ENCODE peak calls at places on chromosome 10, in eight cellular contexts. G is HCT116, V is HL-60, C is AG10803, Y is pancreas, J is mammary epithelial cell, T is lung, Z is adrenal gland. E is an unnamed sample.

GRCh38 chr10:48636231-48636630 is 31.4 kb upstream of the ARHGAP22 start:
- DNase-seq in Z (no peak), Y (no peak), G (no peak), T (no peak), V (no peak), C (no peak), J (no peak), E (no peak)

GRCh38 chr10:132939378-132939955 is 2.9 kb downstream of the CFAP46 start:
- DNase-seq in J (no peak), Z (no peak), G (no peak), V (no peak), C (no peak), T (no peak), Y (no peak), E (no peak)

GRCh38 chr10:74079914-74080590 is 70.6 kb downstream of the AP3M1 start:
- DNase-seq in J (peak), V (no peak), Y (no peak), T (no peak), G (peak), C (no peak), Z (no peak), E (no peak)

GRCh38 chr10:33661580-33662269 is 327.3 kb upstream of the NRP1 start:
- DNase-seq in T (peak), J (peak), Z (peak), G (no peak), V (peak), C (peak), Y (peak), E (peak)

GRCh38 chr10:132300582-132300981 is 7.2 kb downstream of the STK32C start:
- DNase-seq in Y (no peak), G (no peak), T (no peak), C (no peak), Z (no peak), J (no peak), V (no peak), E (no peak)

GRCh38 chr10:12543589-12543988 is 194.2 kb downstream of the CAMK1D start:
- DNase-seq in C (no peak), Y (no peak), G (no peak), Z (no peak), T (no peak), J (no peak), V (no peak), E (no peak)

GRCh38 chr10:93826355-93826754 is 67.4 kb upstream of the SLC35G1 start:
- DNase-seq in G (no peak), C (peak), V (no peak), Z (no peak), Y (no peak), T (no peak), J (no peak), E (peak)

GRCh38 chr10:26217396-26218105 is 977 bp downstream of the GAD2 start:
- DNase-seq in G (no peak), V (no peak), Y (no peak), C (no peak), T (no peak), Z (no peak), J (no peak), E (no peak)

GRCh38 chr10:104895541-104895940 is 254.5 kb downstream of the SORCS3 start:
- DNase-seq in C (no peak), T (no peak), G (no peak), J (no peak), V (no peak), Z (no peak), Y (no peak), E (no peak)

GRCh38 chr10:110399163-110400094 is 94.7 kb upstream of the SMNDC1 start:
- DNase-seq in G (peak), V (no peak), J (peak), C (peak), Z (peak), Y (peak), T (peak), E (peak)

GRCh38 chr10:35578608-35578956 is 26.6 kb upstream of the GJD4 start:
- DNase-seq in V (no peak), C (no peak), J (no peak), G (no peak), Z (no peak), T (no peak), Y (no peak), E (no peak)

GRCh38 chr10:70893227-70894006 is 5.1 kb upstream of the PCBD1 start:
- DNase-seq in J (no peak), C (no peak), T (no peak), Y (no peak), G (no peak), V (no peak), Z (no peak), E (no peak)

GRCh38 chr10:127343831-127344230 is 147.4 kb upstream of the INSYN2A start:
- DNase-seq in C (peak), Z (no peak), T (no peak), V (no peak), Y (no peak), J (no peak), G (no peak), E (no peak)

GRCh38 chr10:132984008-132984295 is 41.6 kb upstream of the CFAP46 start:
- DNase-seq in T (no peak), G (no peak), Y (no peak), C (no peak), J (no peak), V (no peak), Z (no peak), E (no peak)

GRCh38 chr10:3754727-3755439 is 30.1 kb downstream of the KLF6 start:
- DNase-seq in T (no peak), C (peak), Y (no peak), G (peak), V (no peak), J (peak), Z (peak), E (no peak)

GRCh38 chr10:16717617-16718395 is 99.4 kb downstream of the RSU1 start:
- DNase-seq in J (no peak), V (peak), Y (no peak), Z (no peak), G (no peak), T (no peak), C (peak), E (peak)

GRCh38 chr10:71737356-71738172 is 18.0 kb upstream of the C10orf105 start:
- DNase-seq in J (no peak), T (no peak), Y (no peak), C (peak), G (no peak), Z (no peak), V (no peak), E (no peak)

GRCh38 chr10:133523631-133524203 is 3.4 kb upstream of the CYP2E1 start:
- DNase-seq in C (no peak), J (peak), Y (no peak), V (no peak), Z (no peak), T (no peak), G (peak), E (no peak)

GRCh38 chr10:132162590-132163277 is 24.0 kb upstream of the DPYSL4 start:
- DNase-seq in G (no peak), V (no peak), C (no peak), Z (no peak), J (no peak), T (no peak), Y (no peak), E (no peak)

GRCh38 chr10:90245623-90246022 is 544.2 kb downstream of the KIF20B start:
- DNase-seq in C (no peak), V (no peak), G (no peak), Z (no peak), J (no peak), Y (no peak), T (no peak), E (no peak)

GRCh38 chr10:94299417-94299816 is 63.3 kb downstream of the NOC3L start:
- DNase-seq in Z (no peak), T (no peak), Y (no peak), C (peak), G (no peak), J (peak), V (peak), E (peak)

GRCh38 chr10:50832171-50832751 is 53.2 kb downstream of the A1CF start:
- DNase-seq in T (no peak), C (no peak), G (no peak), V (no peak), Y (no peak), Z (no peak), J (no peak), E (no peak)

GRCh38 chr10:102919237-102919959 is 1.3 kb downstream of the CNNM2 start:
- DNase-seq in T (peak), Y (peak), C (peak), J (no peak), Z (peak), G (no peak), V (no peak), E (no peak)

GRCh38 chr10:22803201-22803895 is 89.0 kb upstream of the PIP4K2A start:
- DNase-seq in Y (no peak), Z (no peak), C (peak), J (no peak), G (no peak), V (no peak), T (no peak), E (peak)

GRCh38 chr10:132059760-132060508 is 5.8 kb upstream of the JAKMIP3 start:
- DNase-seq in Z (no peak), G (no peak), V (no peak), J (peak), T (no peak), C (no peak), Y (no peak), E (no peak)

GRCh38 chr10:68561804-68562649 is 1.9 kb downstream of the TET1 start:
- DNase-seq in T (no peak), C (no peak), Z (no peak), V (no peak), J (no peak), Y (no peak), G (no peak), E (no peak)

GRCh38 chr10:63114031-63114814 is 18.9 kb upstream of the NRBF2 start:
- DNase-seq in Y (peak), V (peak), C (peak), Z (peak), G (no peak), J (peak), T (peak), E (peak)

GRCh38 chr10:69022611-69023010 is 34.0 kb downstream of the KIFBP start:
- DNase-seq in V (no peak), Y (no peak), T (no peak), G (no peak), Z (no peak), J (no peak), C (no peak), E (no peak)

GRCh38 chr10:110007171-110007700 is 548 bp upstream of the ADD3 start:
- DNase-seq in Z (peak), G (no peak), C (peak), V (no peak), J (no peak), T (peak), Y (no peak), E (no peak)

GRCh38 chr10:7218974-7219373 is 191.9 kb downstream of the SFMBT2 start:
- DNase-seq in Z (no peak), T (no peak), J (no peak), V (no peak), G (no peak), C (no peak), Y (no peak), E (no peak)

GRCh38 chr10:84957427-84957826 is 629.0 kb downstream of the CCSER2 start:
- DNase-seq in Y (no peak), J (no peak), Z (no peak), C (no peak), T (no peak), G (no peak), V (no peak), E (no peak)

GRCh38 chr10:43130756-43131155 is 7.5 kb upstream of the CSGALNACT2 start:
- DNase-seq in T (peak), C (no peak), Z (peak), J (no peak), Y (no peak), G (no peak), V (no peak), E (no peak)

GRCh38 chr10:62079885-62080559 is 178.5 kb downstream of the ARID5B start:
- DNase-seq in J (no peak), Z (no peak), C (no peak), T (no peak), Y (no peak), G (no peak), V (no peak), E (no peak)

GRCh38 chr10:131453772-131454634 is 142.5 kb upstream of the TCERG1L start:
- DNase-seq in V (no peak), J (no peak), G (peak), Y (peak), Z (peak), T (peak), C (no peak), E (no peak)

GRCh38 chr10:126063353-126063791 is 167.0 kb downstream of the FANK1 start:
- DNase-seq in T (no peak), C (peak), Y (no peak), J (peak), V (no peak), G (peak), Z (no peak), E (peak)
- TF ChIP-seq CTCF in T (no peak), C (peak), Y (no peak), J (no peak), V (no peak), G (no peak), Z (no peak), E (no peak)

GRCh38 chr10:86969421-86970041 is 1.2 kb downstream of the ADIRF start:
- DNase-seq in T (no peak), V (no peak), G (no peak), C (peak), Y (no peak), Z (peak), J (peak), E (no peak)
- H3K4me3 ChIP-seq in T (peak), V (no peak), G (peak), C (peak), Y (peak), Z (no peak), J (peak), E (peak)

GRCh38 chr10:1102836-1103235 is 46.7 kb downstream of the WDR37 start:
- DNase-seq in T (no peak), G (no peak), Z (peak), Y (no peak), J (no peak), C (no peak), V (no peak), E (no peak)

GRCh38 chr10:1101946-1102345 is 45.8 kb downstream of the WDR37 start:
- DNase-seq in T (no peak), Y (no peak), V (no peak), J (no peak), C (no peak), Z (no peak), G (no peak), E (no peak)

GRCh38 chr10:1102392-1102791 is 46.2 kb downstream of the WDR37 start:
- DNase-seq in Z (peak), T (no peak), J (no peak), G (no peak), C (no peak), Y (no peak), V (no peak), E (no peak)

GRCh38 chr10:1100143-1100542 is 44.0 kb downstream of the WDR37 start:
- DNase-seq in V (no peak), G (no peak), T (no peak), J (no peak), Y (no peak), Z (no peak), C (no peak), E (no peak)

GRCh38 chr10:1100691-1101368 is 44.6 kb downstream of the WDR37 start:
- DNase-seq in T (no peak), C (no peak), J (no peak), G (no peak), V (no peak), Y (no peak), Z (no peak), E (no peak)
- TF ChIP-seq CTCF in T (no peak), C (no peak), J (no peak), G (no peak), V (no peak), Y (no peak), Z (no peak), E (no peak)

GRCh38 chr10:97090035-97090434 is 95.7 kb downstream of the SLIT1 start:
- DNase-seq in Y (no peak), Z (no peak), G (no peak), C (no peak), J (no peak), V (no peak), T (no peak), E (no peak)
- H3K4me3 ChIP-seq in Y (no peak), Z (no peak), G (no peak), C (no peak), J (no peak), V (no peak), T (no peak), E (no peak)

DNA sequence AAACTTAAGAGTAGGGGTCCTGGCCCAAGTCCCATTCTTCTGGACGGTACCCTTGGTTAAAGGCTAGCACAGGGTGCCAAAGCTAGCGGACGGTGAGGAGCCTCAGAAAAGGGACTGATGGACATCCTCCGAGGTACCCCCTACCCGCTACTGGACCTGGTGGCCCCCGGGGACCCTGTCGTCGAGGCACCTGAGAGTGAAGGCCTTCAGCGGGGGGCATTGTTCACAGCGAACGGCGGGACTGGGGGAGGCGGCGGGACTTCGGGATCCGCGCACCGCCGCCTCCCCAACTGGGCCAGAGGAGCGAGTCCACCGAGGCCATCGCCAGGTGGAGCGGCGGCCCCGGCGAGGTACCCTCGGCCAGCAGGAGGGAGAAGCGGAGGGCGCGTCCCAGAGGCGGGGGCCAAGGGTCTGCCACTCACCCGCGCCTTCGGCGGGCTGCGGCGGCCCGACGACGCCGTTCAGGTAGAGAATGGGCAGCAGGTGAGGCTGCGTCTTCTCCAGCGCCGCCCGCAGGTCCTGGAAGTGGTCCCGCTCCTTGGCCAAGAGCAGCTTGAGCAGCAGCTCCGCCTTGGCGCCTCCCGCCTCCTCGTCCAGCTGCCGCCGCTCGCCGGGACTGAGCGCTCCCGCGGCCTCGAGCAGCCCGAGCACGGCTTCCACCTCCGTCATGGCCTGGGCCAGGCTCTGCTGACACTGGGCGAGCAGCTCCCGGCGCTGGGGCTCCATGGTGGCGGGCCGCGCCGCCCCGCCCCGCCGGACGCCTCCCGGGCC is 575 bp downstream of the DLG5 start:
- DNase-seq in C (no peak), T (peak), Z (peak), J (peak), Y (peak), G (no peak), V (no peak), E (no peak)
- TF ChIP-seq CTCF in C (no peak), T (no peak), Z (no peak), J (peak), Y (no peak), G (no peak), V (no peak), E (no peak)